ENCODE peak calls at places on chromosomes 1 and 21, in seven cellular contexts. One of them, this sample, is unnamed. For H3K4me1, the result is how much of the 10 kb centered on the place peaks cover.

GRCh38 chr1:67052741-67053534 is 1.0 kb downstream of the SLC35D1 start:
- DNase-seq in uterus: peak
- DNase-seq in testis: peak
- DNase-seq in K562: no peak
- DNase-seq in prostate gland: peak
- DNase-seq in breast epithelium: peak
- DNase-seq in suprapubic skin: no peak
- DNase-seq in this sample: peak

GRCh38 chr21:33384851-33385331 is 18.3 kb upstream of the IFNGR2 start:
- DNase-seq in uterus: no peak
- DNase-seq in testis: no peak
- DNase-seq in K562: no peak
- DNase-seq in prostate gland: no peak
- DNase-seq in breast epithelium: no peak
- DNase-seq in suprapubic skin: no peak
- DNase-seq in this sample: no peak

GRCh38 chr1:219555802-219556201 is 57.1 kb downstream of the ZC3H11B start:
- DNase-seq in uterus: peak
- DNase-seq in testis: no peak
- DNase-seq in K562: no peak
- DNase-seq in prostate gland: peak
- DNase-seq in breast epithelium: no peak
- DNase-seq in suprapubic skin: no peak
- DNase-seq in this sample: no peak

GRCh38 chr1:112971006-112971405 is 15.0 kb upstream of the SLC16A1 start:
- DNase-seq in uterus: no peak
- DNase-seq in testis: no peak
- DNase-seq in K562: no peak
- DNase-seq in prostate gland: no peak
- DNase-seq in breast epithelium: no peak
- DNase-seq in suprapubic skin: no peak
- DNase-seq in this sample: no peak

GRCh38 chr21:16587141-16587570 is 857.4 kb downstream of the USP25 start:
- DNase-seq in uterus: peak
- DNase-seq in testis: peak
- DNase-seq in K562: no peak
- DNase-seq in prostate gland: peak
- DNase-seq in breast epithelium: peak
- DNase-seq in suprapubic skin: no peak
- DNase-seq in this sample: no peak

GRCh38 chr1:183432548-183432875 is 14.3 kb upstream of the NMNAT2 start:
- DNase-seq in uterus: no peak
- DNase-seq in testis: no peak
- DNase-seq in K562: no peak
- DNase-seq in prostate gland: no peak
- DNase-seq in breast epithelium: no peak
- DNase-seq in suprapubic skin: no peak
- DNase-seq in this sample: no peak

GRCh38 chr1:147771216-147772125 is 11.1 kb upstream of the GJA5 start:
- DNase-seq in uterus: peak
- DNase-seq in testis: no peak
- DNase-seq in K562: no peak
- DNase-seq in prostate gland: no peak
- DNase-seq in breast epithelium: no peak
- DNase-seq in suprapubic skin: no peak
- DNase-seq in this sample: no peak

GRCh38 chr1:59692591-59692990 is 122.2 kb upstream of the HOOK1 start:
- DNase-seq in uterus: peak
- DNase-seq in testis: no peak
- DNase-seq in K562: no peak
- DNase-seq in prostate gland: no peak
- DNase-seq in breast epithelium: no peak
- DNase-seq in suprapubic skin: no peak
- DNase-seq in this sample: no peak

GRCh38 chr1:185837711-185838110 is 103.5 kb downstream of the HMCN1 start:
- DNase-seq in uterus: no peak
- DNase-seq in testis: no peak
- DNase-seq in K562: no peak
- DNase-seq in prostate gland: no peak
- DNase-seq in breast epithelium: no peak
- DNase-seq in suprapubic skin: no peak
- DNase-seq in this sample: no peak

GRCh38 chr1:201945157-201945556 is 1.2 kb downstream of the LMOD1 start:
- DNase-seq in uterus: no peak
- DNase-seq in testis: no peak
- DNase-seq in K562: peak
- DNase-seq in prostate gland: no peak
- DNase-seq in breast epithelium: no peak
- DNase-seq in suprapubic skin: no peak
- DNase-seq in this sample: no peak

GRCh38 chr1:13517193-13517812 is 3.5 kb upstream of the LRRC38 start:
- DNase-seq in uterus: no peak
- DNase-seq in testis: peak
- DNase-seq in K562: peak
- DNase-seq in prostate gland: no peak
- DNase-seq in breast epithelium: no peak
- DNase-seq in suprapubic skin: no peak
- DNase-seq in this sample: peak

GRCh38 chr21:28810826-28811524 is 181.7 kb downstream of the LTN1 start:
- DNase-seq in uterus: no peak
- DNase-seq in testis: no peak
- DNase-seq in K562: no peak
- DNase-seq in prostate gland: no peak
- DNase-seq in breast epithelium: no peak
- DNase-seq in suprapubic skin: no peak
- DNase-seq in this sample: no peak

GRCh38 chr1:1670866-1671265 is 12.1 kb upstream of the CDK11B start:
- DNase-seq in uterus: no peak
- DNase-seq in testis: no peak
- DNase-seq in K562: no peak
- DNase-seq in prostate gland: no peak
- DNase-seq in breast epithelium: no peak
- DNase-seq in suprapubic skin: peak
- DNase-seq in this sample: no peak

GRCh38 chr1:1666526-1666925 is 7.7 kb upstream of the CDK11B start:
- DNase-seq in uterus: peak
- DNase-seq in testis: no peak
- DNase-seq in K562: no peak
- DNase-seq in prostate gland: no peak
- DNase-seq in breast epithelium: no peak
- DNase-seq in suprapubic skin: peak
- DNase-seq in this sample: no peak

GRCh38 chr1:1669468-1670440 is 10.9 kb upstream of the CDK11B start:
- DNase-seq in uterus: no peak
- DNase-seq in testis: no peak
- DNase-seq in K562: peak
- DNase-seq in prostate gland: no peak
- DNase-seq in breast epithelium: no peak
- DNase-seq in suprapubic skin: peak
- DNase-seq in this sample: no peak

GRCh38 chr1:1672181-1672965 is 13.6 kb upstream of the CDK11B start:
- DNase-seq in uterus: no peak
- DNase-seq in testis: no peak
- DNase-seq in K562: peak
- DNase-seq in prostate gland: no peak
- DNase-seq in breast epithelium: no peak
- DNase-seq in suprapubic skin: peak
- DNase-seq in this sample: no peak

DNA sequence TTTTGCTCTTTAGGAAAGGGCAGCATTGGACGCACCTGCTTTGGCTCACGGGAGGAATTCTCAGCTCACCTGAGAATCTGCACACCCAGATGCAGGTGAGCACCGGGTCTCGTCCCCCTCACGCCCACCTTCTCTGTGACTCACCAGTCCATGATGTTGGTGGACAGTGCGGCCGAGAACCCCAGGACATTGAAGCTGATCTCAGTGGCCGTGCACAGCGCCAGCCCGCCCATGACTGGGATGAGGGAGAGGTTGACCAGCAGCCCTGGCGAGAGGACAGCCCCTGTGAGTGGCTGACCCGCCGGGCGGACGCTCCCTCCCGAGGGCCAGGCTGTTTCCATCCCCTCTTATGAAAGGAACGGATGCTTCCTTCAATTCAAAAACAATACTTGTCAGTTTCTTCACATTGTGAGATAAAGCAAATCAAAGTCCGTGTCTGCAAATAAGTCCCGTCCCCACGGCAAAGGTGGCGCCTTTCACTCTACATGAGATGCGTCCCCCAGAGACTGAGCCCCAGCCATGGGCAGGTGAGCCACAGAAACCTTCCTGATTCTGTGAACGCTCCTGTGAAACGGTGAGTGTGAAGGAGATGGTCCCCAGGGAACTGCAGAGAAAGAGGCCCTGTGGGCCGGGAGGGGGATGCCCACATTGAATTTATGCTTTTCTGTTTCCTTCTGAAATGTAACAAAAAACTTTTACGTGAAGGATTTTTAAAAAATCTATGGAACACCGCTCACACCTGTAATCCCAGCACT is 12.7 kb upstream of the CDK11B start:
- DNase-seq in uterus: no peak
- DNase-seq in testis: no peak
- DNase-seq in K562: peak
- DNase-seq in prostate gland: no peak
- DNase-seq in breast epithelium: no peak
- DNase-seq in suprapubic skin: no peak
- DNase-seq in this sample: no peak
- TF ChIP-seq POLR2A in uterus: no peak
- TF ChIP-seq POLR2A in testis: no peak
- TF ChIP-seq POLR2A in K562: no peak
- TF ChIP-seq POLR2A in prostate gland: no peak
- TF ChIP-seq POLR2A in breast epithelium: no peak
- TF ChIP-seq POLR2A in suprapubic skin: no peak
- TF ChIP-seq POLR2A in this sample: no peak

GRCh38 chr1:91732291-91732953 is 153.5 kb downstream of the TGFBR3 start:
- DNase-seq in uterus: peak
- DNase-seq in testis: no peak
- DNase-seq in K562: peak
- DNase-seq in prostate gland: peak
- DNase-seq in breast epithelium: peak
- DNase-seq in suprapubic skin: no peak
- DNase-seq in this sample: peak
- H3K4me1 ChIP-seq in uterus: under half
- H3K4me1 ChIP-seq in testis: under half
- H3K4me1 ChIP-seq in K562: under half
- H3K4me1 ChIP-seq in prostate gland: under half
- H3K4me1 ChIP-seq in breast epithelium: under half
- H3K4me1 ChIP-seq in suprapubic skin: half or more
- H3K4me1 ChIP-seq in this sample: half or more

DNA sequence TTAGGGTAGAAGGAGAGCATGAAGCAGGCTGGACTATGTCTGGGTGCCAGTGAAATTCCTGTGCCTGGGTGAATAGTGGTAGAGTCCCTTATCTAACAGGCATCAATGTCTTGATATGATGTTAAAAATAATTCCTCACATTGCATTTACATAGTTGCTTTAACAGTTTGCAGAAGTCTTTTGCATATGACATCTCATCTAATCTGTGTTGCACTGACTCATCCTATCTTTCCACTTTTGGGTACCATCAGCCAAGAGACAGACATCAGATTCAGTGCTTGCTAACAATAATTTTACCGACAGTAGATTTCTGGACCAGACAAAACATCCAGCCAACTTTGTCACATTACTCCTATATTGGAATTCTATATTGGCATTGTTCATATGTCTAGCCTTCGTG is 92.5 kb downstream of the WDR64 start:
- DNase-seq in uterus: no peak
- DNase-seq in testis: no peak
- DNase-seq in K562: no peak
- DNase-seq in prostate gland: no peak
- DNase-seq in breast epithelium: no peak
- DNase-seq in suprapubic skin: no peak
- DNase-seq in this sample: no peak
- TF ChIP-seq POLR2A in uterus: no peak
- TF ChIP-seq POLR2A in testis: no peak
- TF ChIP-seq POLR2A in K562: no peak
- TF ChIP-seq POLR2A in prostate gland: no peak
- TF ChIP-seq POLR2A in breast epithelium: no peak
- TF ChIP-seq POLR2A in suprapubic skin: no peak
- TF ChIP-seq POLR2A in this sample: no peak

DNA sequence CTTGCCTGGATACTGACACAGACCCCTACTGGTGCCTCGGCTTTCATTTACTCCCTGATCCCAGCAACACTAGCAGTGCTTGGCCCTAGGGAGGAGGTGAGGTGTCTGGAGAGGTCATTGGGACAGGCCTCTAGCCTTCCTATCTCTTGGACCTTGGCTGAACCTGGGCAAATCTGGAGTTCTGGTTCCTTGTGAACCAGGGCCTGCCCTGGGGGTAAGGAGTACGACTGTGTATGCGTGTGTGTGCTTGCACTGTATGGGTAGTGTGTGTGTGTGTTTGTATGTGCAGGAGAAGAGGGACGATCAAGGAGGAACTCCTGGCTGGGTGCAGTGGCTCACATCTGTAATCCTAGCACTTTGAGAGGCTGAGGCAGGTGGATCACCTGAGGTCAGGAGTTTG is 252.7 kb upstream of the CSF3R start:
- DNase-seq in uterus: no peak
- DNase-seq in testis: no peak
- DNase-seq in K562: no peak
- DNase-seq in prostate gland: no peak
- DNase-seq in breast epithelium: no peak
- DNase-seq in suprapubic skin: no peak
- DNase-seq in this sample: no peak
- H3K4me1 ChIP-seq in uterus: under half
- H3K4me1 ChIP-seq in testis: under half
- H3K4me1 ChIP-seq in K562: under half
- H3K4me1 ChIP-seq in prostate gland: under half
- H3K4me1 ChIP-seq in breast epithelium: under half
- H3K4me1 ChIP-seq in suprapubic skin: under half
- H3K4me1 ChIP-seq in this sample: under half

GRCh38 chr1:8202182-8202905 is 115.6 kb upstream of the SLC45A1 start:
- DNase-seq in uterus: peak
- DNase-seq in testis: peak
- DNase-seq in K562: peak
- DNase-seq in prostate gland: peak
- DNase-seq in breast epithelium: peak
- DNase-seq in suprapubic skin: no peak
- DNase-seq in this sample: peak
- TF ChIP-seq POLR2A in uterus: no peak
- TF ChIP-seq POLR2A in testis: no peak
- TF ChIP-seq POLR2A in K562: no peak
- TF ChIP-seq POLR2A in prostate gland: peak
- TF ChIP-seq POLR2A in breast epithelium: no peak
- TF ChIP-seq POLR2A in suprapubic skin: no peak
- TF ChIP-seq POLR2A in this sample: no peak

DNA sequence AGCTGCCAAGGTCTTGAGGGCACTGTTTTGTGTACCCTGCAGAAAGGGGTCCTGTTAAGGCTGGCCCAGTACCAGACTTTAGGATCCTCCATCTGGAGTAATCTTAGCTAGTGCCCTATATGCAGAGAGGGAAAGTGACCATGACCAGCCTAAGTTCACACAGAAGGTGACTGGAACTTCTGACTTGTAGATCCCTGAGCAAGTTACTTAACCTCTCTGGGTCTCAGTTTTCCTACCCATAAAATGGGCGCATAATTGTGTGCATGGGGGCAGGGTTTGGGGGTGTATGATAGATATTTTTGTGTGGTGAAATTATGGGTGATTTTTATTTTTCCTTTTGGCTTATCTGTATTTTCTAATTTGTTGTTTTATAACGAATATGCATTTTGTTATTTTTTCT is 3.3 kb upstream of the SHISAL2A start:
- DNase-seq in uterus: no peak
- DNase-seq in testis: no peak
- DNase-seq in K562: no peak
- DNase-seq in prostate gland: no peak
- DNase-seq in breast epithelium: no peak
- DNase-seq in suprapubic skin: no peak
- DNase-seq in this sample: no peak
- H3K4me1 ChIP-seq in uterus: under half
- H3K4me1 ChIP-seq in testis: under half
- H3K4me1 ChIP-seq in K562: under half
- H3K4me1 ChIP-seq in prostate gland: under half
- H3K4me1 ChIP-seq in breast epithelium: under half
- H3K4me1 ChIP-seq in suprapubic skin: under half
- H3K4me1 ChIP-seq in this sample: under half

This sample was measured in thyroid gland.